ENCODE peak calls at places on chromosome 4, in eight cellular contexts. One of them, this sample, is unnamed.

GRCh38 chr4:26094076-26094475 is 180.1 kb downstream of the SMIM20 start:
- DNase-seq in left cardiac atrium: no peak
- DNase-seq in stimulated activated CD8-positive, alpha-beta memory T cell treated with anti-CD3 and anti-CD28 coated beads, Interleukin-7, amount 100 ng/mL, for 24 hours: no peak
- DNase-seq in CD4-positive, alpha-beta T cell: no peak
- DNase-seq in dorsolateral prefrontal cortex: no peak
- DNase-seq in T-helper 9 cell: no peak
- DNase-seq in activated CD4-positive, CD25-positive, alpha-beta regulatory T cell: no peak
- DNase-seq in stomach: no peak
- DNase-seq in this sample: no peak

GRCh38 chr4:76779740-76780459 is 118.0 kb downstream of the SOWAHB start:
- DNase-seq in left cardiac atrium: no peak
- DNase-seq in stimulated activated CD8-positive, alpha-beta memory T cell treated with anti-CD3 and anti-CD28 coated beads, Interleukin-7, amount 100 ng/mL, for 24 hours: no peak
- DNase-seq in CD4-positive, alpha-beta T cell: no peak
- DNase-seq in dorsolateral prefrontal cortex: no peak
- DNase-seq in T-helper 9 cell: no peak
- DNase-seq in activated CD4-positive, CD25-positive, alpha-beta regulatory T cell: no peak
- DNase-seq in stomach: no peak
- DNase-seq in this sample: no peak

GRCh38 chr4:673349-674091 is 556 bp downstream of the ATP5ME start:
- DNase-seq in left cardiac atrium: peak; percentile 70
- DNase-seq in stimulated activated CD8-positive, alpha-beta memory T cell treated with anti-CD3 and anti-CD28 coated beads, Interleukin-7, amount 100 ng/mL, for 24 hours: no peak
- DNase-seq in CD4-positive, alpha-beta T cell: no peak
- DNase-seq in dorsolateral prefrontal cortex: no peak
- DNase-seq in T-helper 9 cell: no peak
- DNase-seq in activated CD4-positive, CD25-positive, alpha-beta regulatory T cell: no peak
- DNase-seq in stomach: peak; percentile 53
- DNase-seq in this sample: peak; percentile 35

GRCh38 chr4:80322716-80323115 is 12.8 kb upstream of the CFAP299 start:
- DNase-seq in left cardiac atrium: no peak
- DNase-seq in stimulated activated CD8-positive, alpha-beta memory T cell treated with anti-CD3 and anti-CD28 coated beads, Interleukin-7, amount 100 ng/mL, for 24 hours: no peak
- DNase-seq in CD4-positive, alpha-beta T cell: no peak
- DNase-seq in dorsolateral prefrontal cortex: no peak
- DNase-seq in T-helper 9 cell: no peak
- DNase-seq in activated CD4-positive, CD25-positive, alpha-beta regulatory T cell: no peak
- DNase-seq in stomach: no peak
- DNase-seq in this sample: peak; percentile 25

GRCh38 chr4:189187531-189188052 is 753.1 kb upstream of the FRG1 start:
- DNase-seq in left cardiac atrium: no peak
- DNase-seq in stimulated activated CD8-positive, alpha-beta memory T cell treated with anti-CD3 and anti-CD28 coated beads, Interleukin-7, amount 100 ng/mL, for 24 hours: no peak
- DNase-seq in CD4-positive, alpha-beta T cell: no peak
- DNase-seq in dorsolateral prefrontal cortex: no peak
- DNase-seq in T-helper 9 cell: no peak
- DNase-seq in activated CD4-positive, CD25-positive, alpha-beta regulatory T cell: no peak
- DNase-seq in stomach: no peak
- DNase-seq in this sample: no peak

GRCh38 chr4:54230479-54231418 is 1.7 kb downstream of the PDGFRA start:
- DNase-seq in left cardiac atrium: peak; percentile 49
- DNase-seq in stimulated activated CD8-positive, alpha-beta memory T cell treated with anti-CD3 and anti-CD28 coated beads, Interleukin-7, amount 100 ng/mL, for 24 hours: no peak
- DNase-seq in CD4-positive, alpha-beta T cell: no peak
- DNase-seq in dorsolateral prefrontal cortex: no peak
- DNase-seq in T-helper 9 cell: no peak
- DNase-seq in activated CD4-positive, CD25-positive, alpha-beta regulatory T cell: no peak
- DNase-seq in stomach: no peak
- DNase-seq in this sample: peak; percentile 20

GRCh38 chr4:163649557-163650091 is 155.1 kb downstream of the TMA16 start:
- DNase-seq in left cardiac atrium: no peak
- DNase-seq in stimulated activated CD8-positive, alpha-beta memory T cell treated with anti-CD3 and anti-CD28 coated beads, Interleukin-7, amount 100 ng/mL, for 24 hours: no peak
- DNase-seq in CD4-positive, alpha-beta T cell: no peak
- DNase-seq in dorsolateral prefrontal cortex: no peak
- DNase-seq in T-helper 9 cell: no peak
- DNase-seq in activated CD4-positive, CD25-positive, alpha-beta regulatory T cell: no peak
- DNase-seq in stomach: no peak
- DNase-seq in this sample: no peak

GRCh38 chr4:107253090-107253489 is 217.0 kb upstream of the DKK2 start:
- DNase-seq in left cardiac atrium: no peak
- DNase-seq in stimulated activated CD8-positive, alpha-beta memory T cell treated with anti-CD3 and anti-CD28 coated beads, Interleukin-7, amount 100 ng/mL, for 24 hours: no peak
- DNase-seq in CD4-positive, alpha-beta T cell: no peak
- DNase-seq in dorsolateral prefrontal cortex: no peak
- DNase-seq in T-helper 9 cell: no peak
- DNase-seq in activated CD4-positive, CD25-positive, alpha-beta regulatory T cell: no peak
- DNase-seq in stomach: no peak
- DNase-seq in this sample: no peak

GRCh38 chr4:17535906-17536305 is 20.9 kb downstream of the CLRN2 start:
- DNase-seq in left cardiac atrium: no peak
- DNase-seq in stimulated activated CD8-positive, alpha-beta memory T cell treated with anti-CD3 and anti-CD28 coated beads, Interleukin-7, amount 100 ng/mL, for 24 hours: no peak
- DNase-seq in CD4-positive, alpha-beta T cell: no peak
- DNase-seq in dorsolateral prefrontal cortex: no peak
- DNase-seq in T-helper 9 cell: no peak
- DNase-seq in activated CD4-positive, CD25-positive, alpha-beta regulatory T cell: no peak
- DNase-seq in stomach: no peak
- DNase-seq in this sample: peak; percentile 10

GRCh38 chr4:95431678-95432077 is 117.1 kb downstream of the UNC5C start:
- DNase-seq in left cardiac atrium: no peak
- DNase-seq in stimulated activated CD8-positive, alpha-beta memory T cell treated with anti-CD3 and anti-CD28 coated beads, Interleukin-7, amount 100 ng/mL, for 24 hours: no peak
- DNase-seq in CD4-positive, alpha-beta T cell: no peak
- DNase-seq in dorsolateral prefrontal cortex: no peak
- DNase-seq in T-helper 9 cell: no peak
- DNase-seq in activated CD4-positive, CD25-positive, alpha-beta regulatory T cell: no peak
- DNase-seq in stomach: no peak
- DNase-seq in this sample: no peak

GRCh38 chr4:89283226-89283974 is 24.2 kb downstream of the GPRIN3 start:
- DNase-seq in left cardiac atrium: no peak
- DNase-seq in stimulated activated CD8-positive, alpha-beta memory T cell treated with anti-CD3 and anti-CD28 coated beads, Interleukin-7, amount 100 ng/mL, for 24 hours: no peak
- DNase-seq in CD4-positive, alpha-beta T cell: peak; percentile 42
- DNase-seq in dorsolateral prefrontal cortex: no peak
- DNase-seq in T-helper 9 cell: peak; percentile 24
- DNase-seq in activated CD4-positive, CD25-positive, alpha-beta regulatory T cell: no peak
- DNase-seq in stomach: no peak
- DNase-seq in this sample: no peak

GRCh38 chr4:183504930-183505555 is at the start of gene ING2:
- DNase-seq in left cardiac atrium: no peak
- DNase-seq in stimulated activated CD8-positive, alpha-beta memory T cell treated with anti-CD3 and anti-CD28 coated beads, Interleukin-7, amount 100 ng/mL, for 24 hours: peak; percentile 20
- DNase-seq in CD4-positive, alpha-beta T cell: no peak
- DNase-seq in dorsolateral prefrontal cortex: no peak
- DNase-seq in T-helper 9 cell: no peak
- DNase-seq in activated CD4-positive, CD25-positive, alpha-beta regulatory T cell: peak; percentile 79
- DNase-seq in stomach: no peak
- DNase-seq in this sample: peak; percentile 79

GRCh38 chr4:145546556-145546955 is 64.9 kb downstream of the SMAD1 start:
- DNase-seq in left cardiac atrium: no peak
- DNase-seq in stimulated activated CD8-positive, alpha-beta memory T cell treated with anti-CD3 and anti-CD28 coated beads, Interleukin-7, amount 100 ng/mL, for 24 hours: no peak
- DNase-seq in CD4-positive, alpha-beta T cell: no peak
- DNase-seq in dorsolateral prefrontal cortex: no peak
- DNase-seq in T-helper 9 cell: no peak
- DNase-seq in activated CD4-positive, CD25-positive, alpha-beta regulatory T cell: no peak
- DNase-seq in stomach: no peak
- DNase-seq in this sample: peak; percentile 83

GRCh38 chr4:143089291-143089690 is 95.4 kb upstream of the USP38 start:
- DNase-seq in left cardiac atrium: no peak
- DNase-seq in stimulated activated CD8-positive, alpha-beta memory T cell treated with anti-CD3 and anti-CD28 coated beads, Interleukin-7, amount 100 ng/mL, for 24 hours: no peak
- DNase-seq in CD4-positive, alpha-beta T cell: no peak
- DNase-seq in dorsolateral prefrontal cortex: no peak
- DNase-seq in T-helper 9 cell: no peak
- DNase-seq in activated CD4-positive, CD25-positive, alpha-beta regulatory T cell: no peak
- DNase-seq in stomach: no peak
- DNase-seq in this sample: no peak

This sample was measured in dermis blood vessel endothelial cell.